ENCODE peak calls at places on chromosomes 13 and 19, in four cellular contexts. One of them, this sample, is unnamed.

GRCh38 chr13:33611016-33611805 is 206.7 kb upstream of the RFC3 start:
- DNase-seq in DND-41: no peak
- DNase-seq in NCI-H1694: no peak
- DNase-seq in posterior cingulate gyrus: peak; percentile 60
- DNase-seq in this sample: no peak

GRCh38 chr19:18596752-18597157 is 8.2 kb downstream of the REX1BD start:
- DNase-seq in DND-41: no peak
- DNase-seq in NCI-H1694: no peak
- DNase-seq in posterior cingulate gyrus: no peak
- DNase-seq in this sample: no peak

GRCh38 chr19:48631254-48631653 is 5.9 kb downstream of the DBP start:
- DNase-seq in DND-41: peak; percentile 8
- DNase-seq in posterior cingulate gyrus: no peak
- DNase-seq in NCI-H1694: no peak
- DNase-seq in this sample: no peak

GRCh38 chr13:95301135-95301946 is at the start of gene ABCC4:
- DNase-seq in NCI-H1694: no peak
- DNase-seq in posterior cingulate gyrus: peak; percentile 32
- DNase-seq in DND-41: no peak
- DNase-seq in this sample: peak; percentile 50

GRCh38 chr19:12720851-12721655 is 2.7 kb downstream of the TNPO2 start:
- DNase-seq in NCI-H1694: no peak
- DNase-seq in DND-41: no peak
- DNase-seq in posterior cingulate gyrus: no peak
- DNase-seq in this sample: no peak

GRCh38 chr19:41366089-41366488 is 2.1 kb upstream of the B9D2 start:
- DNase-seq in NCI-H1694: no peak
- DNase-seq in DND-41: no peak
- DNase-seq in posterior cingulate gyrus: no peak
- DNase-seq in this sample: no peak

GRCh38 chr19:50870417-50871089 is 2.7 kb upstream of the KLK2 start:
- DNase-seq in DND-41: no peak
- DNase-seq in NCI-H1694: no peak
- DNase-seq in posterior cingulate gyrus: no peak
- DNase-seq in this sample: no peak

GRCh38 chr19:45952691-45953505 is 20.8 kb downstream of the NOVA2 start:
- DNase-seq in posterior cingulate gyrus: no peak
- DNase-seq in DND-41: peak; percentile 44
- DNase-seq in NCI-H1694: no peak
- DNase-seq in this sample: no peak

GRCh38 chr19:15404097-15404779 is 14.6 kb downstream of the AKAP8L start:
- DNase-seq in NCI-H1694: no peak
- DNase-seq in DND-41: no peak
- DNase-seq in posterior cingulate gyrus: no peak
- DNase-seq in this sample: no peak

GRCh38 chr13:28346136-28346535 is 148.8 kb downstream of the FLT1 start:
- DNase-seq in NCI-H1694: no peak
- DNase-seq in posterior cingulate gyrus: no peak
- DNase-seq in DND-41: no peak
- DNase-seq in this sample: no peak

GRCh38 chr19:46256855-46257254 is 27.3 kb downstream of the IGFL1 start:
- DNase-seq in posterior cingulate gyrus: no peak
- DNase-seq in DND-41: no peak
- DNase-seq in NCI-H1694: no peak
- DNase-seq in this sample: no peak

GRCh38 chr13:98222081-98222554 is 45.0 kb upstream of the RNF113B start:
- DNase-seq in DND-41: no peak
- DNase-seq in posterior cingulate gyrus: no peak
- DNase-seq in NCI-H1694: no peak
- DNase-seq in this sample: no peak

GRCh38 chr19:3201072-3201700 is 15.5 kb downstream of the NCLN start:
- DNase-seq in DND-41: no peak
- DNase-seq in posterior cingulate gyrus: no peak
- DNase-seq in NCI-H1694: no peak
- DNase-seq in this sample: no peak

GRCh38 chr13:52892925-52893324 is 44.5 kb upstream of the PCDH8 start:
- DNase-seq in NCI-H1694: no peak
- DNase-seq in DND-41: no peak
- DNase-seq in posterior cingulate gyrus: no peak
- DNase-seq in this sample: no peak

GRCh38 chr13:65843314-65843731 is 1386.8 kb downstream of the PCDH9 start:
- DNase-seq in DND-41: no peak
- DNase-seq in NCI-H1694: no peak
- DNase-seq in posterior cingulate gyrus: no peak
- DNase-seq in this sample: no peak

GRCh38 chr19:33477781-33478180 is 43.8 kb downstream of the PEPD start:
- DNase-seq in NCI-H1694: no peak
- DNase-seq in posterior cingulate gyrus: no peak
- DNase-seq in DND-41: no peak
- DNase-seq in this sample: no peak

GRCh38 chr13:39370554-39370953 is 232.4 kb downstream of the LHFPL6 start:
- DNase-seq in NCI-H1694: no peak
- DNase-seq in posterior cingulate gyrus: no peak
- DNase-seq in DND-41: no peak
- DNase-seq in this sample: no peak

GRCh38 chr13:111006508-111007031 is 91.7 kb upstream of the ANKRD10 start:
- DNase-seq in NCI-H1694: no peak
- DNase-seq in DND-41: no peak
- DNase-seq in posterior cingulate gyrus: peak; percentile 29
- DNase-seq in this sample: no peak

GRCh38 chr19:33440682-33441081 is 67.2 kb downstream of the CEBPG start:
- DNase-seq in posterior cingulate gyrus: no peak
- DNase-seq in DND-41: no peak
- DNase-seq in NCI-H1694: no peak
- DNase-seq in this sample: no peak

GRCh38 chr19:16698914-16699313 is 20.7 kb upstream of the NWD1 start:
- DNase-seq in NCI-H1694: no peak
- DNase-seq in posterior cingulate gyrus: no peak
- DNase-seq in DND-41: no peak
- DNase-seq in this sample: no peak

GRCh38 chr13:26557393-26558073 is at the start of gene WASF3:
- DNase-seq in DND-41: no peak
- DNase-seq in posterior cingulate gyrus: peak; percentile 95
- DNase-seq in NCI-H1694: peak; percentile 77
- DNase-seq in this sample: peak; percentile 89

GRCh38 chr19:4157164-4157563 is 3.7 kb downstream of the CREB3L3 start:
- DNase-seq in DND-41: no peak
- DNase-seq in posterior cingulate gyrus: no peak
- DNase-seq in NCI-H1694: no peak
- DNase-seq in this sample: no peak

GRCh38 chr19:19105365-19106060 is 32.8 kb downstream of the TMEM161A start:
- DNase-seq in NCI-H1694: no peak
- DNase-seq in posterior cingulate gyrus: no peak
- DNase-seq in DND-41: no peak
- DNase-seq in this sample: no peak

This sample was measured in amniotic stem cell.